ENCODE peak calls at places on chromosomes 5 and 9, in four cellular contexts. A is hypothalamus; B is stimulated activated CD8-positive, alpha-beta memory T cell treated with anti-CD3 and anti-CD28 coated beads, Interleukin-12 subunit alpha, Interleukin-12 subunit beta, amount 100 ng/mL, for 1 hour; G is NCI-H1694. H is an unnamed sample.

GRCh38 chr5:156640751-156641241 is 209.3 kb upstream of the PPP1R2B start:
- DNase-seq in A (no peak), B (no peak), G (no peak), H (no peak)

GRCh38 chr5:68631884-68632283 is 416.3 kb downstream of the PIK3R1 start:
- DNase-seq in A (no peak), B (no peak), G (no peak), H (no peak)

GRCh38 chr5:181173027-181173419 is 25.6 kb downstream of the OR2V2 start:
- DNase-seq in A (no peak), B (no peak), G (no peak), H (no peak)

GRCh38 chr5:151157426-151158286 is at the start of gene ANXA6:
- DNase-seq in A (peak), B (peak), G (no peak), H (peak)

GRCh38 chr9:128218518-128219389 is 15.6 kb downstream of the DNM1 start:
- DNase-seq in A (peak), B (peak), G (no peak), H (peak)

GRCh38 chr9:134059188-134059641 is 8.6 kb downstream of the BRD3 start:
- DNase-seq in A (no peak), B (no peak), G (no peak), H (no peak)

GRCh38 chr5:133235696-133236426 is 184.0 kb downstream of the HSPA4 start:
- DNase-seq in A (no peak), B (no peak), G (no peak), H (no peak)

GRCh38 chr9:129981180-129981907 is 61.6 kb downstream of the FNBP1 start:
- DNase-seq in A (peak), B (no peak), G (no peak), H (peak)

GRCh38 chr5:73299017-73299630 is 126.1 kb downstream of the TMEM174 start:
- DNase-seq in A (no peak), B (no peak), G (no peak), H (no peak)

GRCh38 chr5:168790037-168790635 is 211.0 kb upstream of the PANK3 start:
- DNase-seq in A (no peak), B (no peak), G (no peak), H (no peak)

GRCh38 chr5:14928661-14929060 is 57.1 kb upstream of the ANKH start:
- DNase-seq in A (no peak), B (no peak), G (peak), H (no peak)

GRCh38 chr5:134127376-134127861 is 12.9 kb downstream of the TCF7 start:
- DNase-seq in A (no peak), B (no peak), G (no peak), H (peak)

GRCh38 chr5:120062515-120062917 is 401.6 kb upstream of the PRR16 start:
- DNase-seq in A (no peak), B (no peak), G (no peak), H (no peak)

GRCh38 chr5:55231476-55232193 is 1.8 kb downstream of the CCNO start:
- DNase-seq in A (no peak), B (no peak), G (no peak), H (peak)

GRCh38 chr9:128124451-128124850 is 3.1 kb downstream of the PTGES2 start:
- DNase-seq in A (no peak), B (no peak), G (no peak), H (no peak)

GRCh38 chr5:134103397-134103796 is 11.1 kb upstream of the TCF7 start:
- DNase-seq in A (no peak), B (no peak), G (no peak), H (no peak)

GRCh38 chr5:11324521-11325289 is 563.7 kb upstream of the DAP start:
- DNase-seq in A (peak), B (no peak), G (no peak), H (peak)

GRCh38 chr9:87554177-87554940 is 56.7 kb downstream of the DAPK1 start:
- DNase-seq in A (peak), B (no peak), G (no peak), H (no peak)

GRCh38 chr5:6026766-6027165 is 351.6 kb downstream of the MED10 start:
- DNase-seq in A (no peak), B (no peak), G (no peak), H (no peak)

GRCh38 chr5:62590396-62590795 is 11.8 kb downstream of the LRRC70 start:
- DNase-seq in A (no peak), B (no peak), G (no peak), H (no peak)

GRCh38 chr9:136328622-136329041 is 1.3 kb downstream of the GPSM1 start:
- DNase-seq in A (peak), B (no peak), G (no peak), H (no peak)

GRCh38 chr9:21983509-21983908 is 10.7 kb downstream of the CDKN2A start:
- DNase-seq in A (no peak), B (no peak), G (no peak), H (no peak)

GRCh38 chr5:9774472-9775079 is 144.4 kb upstream of the TAS2R1 start:
- DNase-seq in A (peak), B (no peak), G (no peak), H (peak)

GRCh38 chr9:1619915-1620705 is 395.0 kb upstream of the SMARCA2 start:
- DNase-seq in A (no peak), B (no peak), G (peak), H (peak)

GRCh38 chr5:154587123-154587725 is 109.2 kb upstream of the HAND1 start:
- DNase-seq in A (no peak), B (no peak), G (no peak), H (no peak)

GRCh38 chr9:127955294-127956015 is 17.8 kb upstream of the DPM2 start:
- DNase-seq in A (peak), B (peak), G (peak), H (peak)

GRCh38 chr5:126339215-126339805 is 83.9 kb upstream of the GRAMD2B start:
- DNase-seq in A (no peak), B (peak), G (peak), H (peak)

GRCh38 chr5:36438765-36439501 is 137.2 kb upstream of the RANBP3L start:
- DNase-seq in A (peak), B (no peak), G (no peak), H (peak)

GRCh38 chr9:107624216-107624948 is 134.8 kb upstream of the KLF4 start:
- DNase-seq in A (no peak), B (no peak), G (no peak), H (no peak)

GRCh38 chr5:174309131-174309845 is 263.8 kb downstream of the NSG2 start:
- DNase-seq in A (no peak), B (no peak), G (no peak), H (no peak)

GRCh38 chr9:134469041-134469875 is 143.0 kb downstream of the RXRA start:
- DNase-seq in A (no peak), B (no peak), G (no peak), H (no peak)

GRCh38 chr5:138467711-138468132 is 2.4 kb downstream of the EGR1 start:
- DNase-seq in A (no peak), B (peak), G (no peak), H (no peak)

GRCh38 chr5:89301572-89302025 is 418.6 kb upstream of the MEF2C start:
- DNase-seq in A (no peak), B (no peak), G (no peak), H (no peak)

H was measured in cerebellar cortex.